ENCODE peak calls at places on chromosomes 11 and 22, in seven cellular contexts. O is head of caudate nucleus, G is Right ventricle myocardium superior, J is left cardiac atrium, R is choroid plexus epithelial cell, W is AML-193, I is GM06990. H is an unnamed sample.

GRCh38 chr11:67441731-67442401 is 1.4 kb downstream of the CORO1B start:
- DNase-seq in I (no peak), G (no peak), J (peak), R (no peak), O (no peak), W (no peak), H (no peak)

GRCh38 chr22:47299211-47299878 is 536.9 kb downstream of the TBC1D22A start:
- DNase-seq in I (no peak), W (no peak), G (peak), J (no peak), O (no peak), R (no peak), H (no peak)

GRCh38 chr22:49774499-49775151 is 53.0 kb downstream of the BRD1 start:
- DNase-seq in O (no peak), J (peak), W (no peak), R (no peak), G (no peak), I (no peak), H (no peak)

GRCh38 chr11:48123249-48123875 is 93.2 kb upstream of the OR4B1 start:
- DNase-seq in G (no peak), I (no peak), R (no peak), W (no peak), O (no peak), J (no peak), H (no peak)

GRCh38 chr11:79006854-79007253 is 432.2 kb upstream of the NARS2 start:
- DNase-seq in W (no peak), G (no peak), O (no peak), R (no peak), J (no peak), I (no peak), H (no peak)

GRCh38 chr22:45598596-45599217 is 72.9 kb upstream of the ATXN10 start:
- DNase-seq in G (no peak), J (no peak), W (no peak), R (no peak), I (no peak), O (no peak), H (no peak)

GRCh38 chr11:95095858-95096587 is 6.4 kb downstream of the ENDOD1 start:
- DNase-seq in J (no peak), W (no peak), G (no peak), I (peak), O (no peak), R (peak), H (no peak)

GRCh38 chr11:9726313-9727022 is 62.6 kb downstream of the SWAP70 start:
- DNase-seq in G (no peak), I (peak), O (no peak), W (no peak), R (peak), J (no peak), H (no peak)

GRCh38 chr11:122671270-122671906 is 15.9 kb downstream of the UBASH3B start:
- DNase-seq in O (no peak), J (no peak), I (no peak), W (no peak), G (no peak), R (peak), H (no peak)

GRCh38 chr22:50139843-50140415 is 30.6 kb upstream of the PANX2 start:
- DNase-seq in R (no peak), I (peak), J (no peak), W (no peak), O (no peak), G (no peak), H (no peak)